ENCODE peak calls at places on chromosomes 1 and 21, in nine cellular contexts. V is activated naive CD4-positive, alpha-beta T cell treated with anti-CD3 and anti-CD28 coated beads, Interleukin-2, amount 10 ng/mL, durations not matched to agents 7 days and 5 days; O is GM12891; W is AG10803; D is hypothalamus; L is NCI-H1694 treated with DMSO at 0.1 percent for 48 hours; E is activated CD8-positive, alpha-beta memory T cell treated with anti-CD3 and anti-CD28 coated beads, Interleukin-2, amount 50 U/mL, for 48 hours; Y is lower leg skin; X is astrocyte of the cerebellum. J is an unnamed sample.

GRCh38 chr1:179129702-179130473 is 48.0 kb downstream of the TOR3A start:
- DNase-seq in V (peak), O (peak), W (no peak), D (no peak), L (no peak), E (no peak), Y (no peak), X (no peak), J (no peak)

GRCh38 chr1:44613932-44614331 is 60.3 kb downstream of the TMEM53 start:
- DNase-seq in V (no peak), O (no peak), W (no peak), D (no peak), L (no peak), E (no peak), Y (no peak), X (no peak), J (no peak)

GRCh38 chr1:233668725-233669294 is 54.9 kb downstream of the KCNK1 start:
- DNase-seq in V (no peak), O (no peak), W (peak), D (no peak), L (no peak), E (no peak), Y (peak), X (peak), J (no peak)

GRCh38 chr1:85342177-85342576 is 65.7 kb upstream of the BCL10 start:
- DNase-seq in V (no peak), O (no peak), W (peak), D (no peak), L (no peak), E (no peak), Y (no peak), X (no peak), J (no peak)

GRCh38 chr1:205851993-205852392 is 2.1 kb upstream of the PM20D1 start:
- DNase-seq in V (no peak), O (no peak), W (no peak), D (no peak), L (no peak), E (no peak), Y (no peak), X (no peak), J (no peak)

GRCh38 chr1:27526569-27527222 is 36.7 kb upstream of the WASF2 start:
- DNase-seq in V (no peak), O (no peak), W (no peak), D (no peak), L (no peak), E (peak), Y (no peak), X (no peak), J (no peak)

GRCh38 chr21:38958940-38959685 is 153.4 kb downstream of the ETS2 start:
- DNase-seq in V (no peak), O (no peak), W (peak), D (no peak), L (no peak), E (no peak), Y (peak), X (no peak), J (no peak)

GRCh38 chr1:206744683-206745082 is 25.9 kb upstream of the IL19 start:
- DNase-seq in V (no peak), O (no peak), W (peak), D (no peak), L (no peak), E (no peak), Y (no peak), X (no peak), J (no peak)

GRCh38 chr21:30306821-30307330 is 13.2 kb downstream of the KRTAP26-1 start:
- DNase-seq in V (no peak), O (no peak), W (no peak), D (no peak), L (no peak), E (no peak), Y (no peak), X (no peak), J (no peak)

GRCh38 chr1:119539636-119540035 is 32.6 kb downstream of the HSD3B1 start:
- DNase-seq in V (no peak), O (no peak), W (no peak), D (no peak), L (no peak), E (no peak), Y (no peak), X (no peak), J (no peak)

GRCh38 chr1:160420881-160421842 is 20.8 kb downstream of the VANGL2 start:
- DNase-seq in V (no peak), O (no peak), W (no peak), D (no peak), L (no peak), E (peak), Y (no peak), X (no peak), J (peak)

GRCh38 chr1:40185951-40186864 is 25.0 kb downstream of the RLF start:
- DNase-seq in V (peak), O (peak), W (peak), D (no peak), L (no peak), E (peak), Y (no peak), X (peak), J (no peak)

GRCh38 chr1:94622757-94623156 is 81.2 kb upstream of the F3 start:
- DNase-seq in V (no peak), O (no peak), W (peak), D (no peak), L (no peak), E (no peak), Y (no peak), X (no peak), J (no peak)

GRCh38 chr1:235917267-235917811 is 50.6 kb upstream of the LYST start:
- DNase-seq in V (peak), O (peak), W (peak), D (no peak), L (peak), E (peak), Y (peak), X (peak), J (no peak)

GRCh38 chr1:196160066-196160795 is 448.0 kb downstream of the KCNT2 start:
- DNase-seq in V (no peak), O (no peak), W (peak), D (no peak), L (no peak), E (no peak), Y (no peak), X (peak), J (no peak)

GRCh38 chr21:25790122-25790951 is 55.6 kb downstream of the GABPA start:
- DNase-seq in V (no peak), O (no peak), W (peak), D (no peak), L (peak), E (no peak), Y (no peak), X (peak), J (no peak)

GRCh38 chr1:93758842-93759515 is 77.3 kb upstream of the BCAR3 start:
- DNase-seq in V (peak), O (no peak), W (peak), D (no peak), L (no peak), E (peak), Y (no peak), X (peak), J (no peak)

GRCh38 chr1:2784854-2785630 is 16.5 kb downstream of the TTC34 start:
- DNase-seq in V (peak), O (no peak), W (no peak), D (no peak), L (no peak), E (peak), Y (no peak), X (no peak), J (no peak)

GRCh38 chr1:223393275-223394214 is at the start of gene CCDC185:
- DNase-seq in V (no peak), O (no peak), W (no peak), D (no peak), L (no peak), E (no peak), Y (no peak), X (no peak), J (no peak)

GRCh38 chr1:61182049-61182448 is 99.7 kb downstream of the NFIA start:
- DNase-seq in V (no peak), O (no peak), W (peak), D (no peak), L (no peak), E (no peak), Y (no peak), X (no peak), J (no peak)

GRCh38 chr1:9606948-9607347 is 18.2 kb downstream of the TMEM201 start:
- DNase-seq in V (no peak), O (no peak), W (no peak), D (no peak), L (no peak), E (no peak), Y (no peak), X (no peak), J (no peak)

GRCh38 chr1:61851849-61852692 is 109.8 kb downstream of the PATJ start:
- DNase-seq in V (no peak), O (no peak), W (peak), D (no peak), L (peak), E (no peak), Y (no peak), X (peak), J (no peak)

GRCh38 chr1:200733907-200734306 is 4.8 kb upstream of the CAMSAP2 start:
- DNase-seq in V (no peak), O (no peak), W (no peak), D (no peak), L (no peak), E (no peak), Y (no peak), X (peak), J (no peak)

GRCh38 chr1:111604931-111605330 is 14.7 kb upstream of the RAP1A start:
- DNase-seq in V (no peak), O (no peak), W (peak), D (no peak), L (no peak), E (no peak), Y (no peak), X (peak), J (no peak)

GRCh38 chr1:16038620-16038912 is 5.0 kb upstream of the CLCNKB start:
- DNase-seq in V (no peak), O (no peak), W (no peak), D (no peak), L (no peak), E (no peak), Y (no peak), X (no peak), J (no peak)

GRCh38 chr1:185373813-185374524 is 56.9 kb upstream of the IVNS1ABP start:
- DNase-seq in V (no peak), O (no peak), W (peak), D (no peak), L (no peak), E (no peak), Y (no peak), X (no peak), J (no peak)

GRCh38 chr1:111880866-111881837 is 108.3 kb downstream of the KCND3 start:
- DNase-seq in V (no peak), O (no peak), W (no peak), D (no peak), L (peak), E (no peak), Y (no peak), X (no peak), J (no peak)

GRCh38 chr1:145845144-145845513 is 301 bp upstream of the NUDT17 start:
- DNase-seq in V (no peak), O (no peak), W (no peak), D (no peak), L (peak), E (no peak), Y (no peak), X (no peak), J (no peak)

GRCh38 chr1:110916274-110916668 is 43.3 kb downstream of the CD53 start:
- DNase-seq in V (no peak), O (no peak), W (no peak), D (no peak), L (no peak), E (no peak), Y (no peak), X (no peak), J (no peak)

GRCh38 chr21:16198546-16198945 is 468.8 kb downstream of the USP25 start:
- DNase-seq in V (no peak), O (no peak), W (peak), D (no peak), L (no peak), E (no peak), Y (no peak), X (no peak), J (no peak)

GRCh38 chr21:34734696-34735095 is 65.9 kb downstream of the CLIC6 start:
- DNase-seq in V (no peak), O (no peak), W (no peak), D (no peak), L (no peak), E (no peak), Y (peak), X (no peak), J (no peak)

GRCh38 chr1:30272288-30273020 is 450.9 kb downstream of the MATN1 start:
- DNase-seq in V (no peak), O (no peak), W (no peak), D (no peak), L (no peak), E (no peak), Y (no peak), X (no peak), J (peak)

GRCh38 chr1:99481391-99481996 is 164.4 kb upstream of the PALMD start:
- DNase-seq in V (peak), O (no peak), W (peak), D (no peak), L (peak), E (no peak), Y (peak), X (peak), J (no peak)

J was measured in ecto neural progenitor cell.